ENCODE peak calls at places on chromosomes 6 and 20, in nine cellular contexts. One of them, this sample, is unnamed.

GRCh38 chr20:18657575-18657974 is 69.7 kb downstream of the DTD1 start:
- DNase-seq in stimulated activated CD4-positive, alpha-beta T cell treated with anti-CD3 and anti-CD28 coated beads, Interleukin-4, amount 100 ng/mL, for 48 hours: no peak
- DNase-seq in NCI-H1105 treated with DMSO at 0.1 percent for 48 hours: no peak
- DNase-seq in SW480: no peak
- DNase-seq in activated T-helper 2 cell treated with anti-CD3 and anti-CD28 coated beads, Interferon-gamma antibody, Interleukin-2, Interleukin-4, amounts not matched to agents 10 μg/mL and 5 μg/mL and 100 μg/mL, durations not matched to agents 14 hours and 24 hours and 36 hours: no peak
- DNase-seq in T-helper 2 cell: no peak
- DNase-seq in OCI-LY7: no peak
- DNase-seq in substantia nigra: no peak
- DNase-seq in GM23338: no peak
- DNase-seq in this sample: no peak

GRCh38 chr6:153328194-153328593 is 197.1 kb upstream of the RGS17 start:
- DNase-seq in OCI-LY7: no peak
- DNase-seq in SW480: no peak
- DNase-seq in activated T-helper 2 cell treated with anti-CD3 and anti-CD28 coated beads, Interferon-gamma antibody, Interleukin-2, Interleukin-4, amounts not matched to agents 10 μg/mL and 5 μg/mL and 100 μg/mL, durations not matched to agents 14 hours and 24 hours and 36 hours: no peak
- DNase-seq in substantia nigra: no peak
- DNase-seq in stimulated activated CD4-positive, alpha-beta T cell treated with anti-CD3 and anti-CD28 coated beads, Interleukin-4, amount 100 ng/mL, for 48 hours: no peak
- DNase-seq in T-helper 2 cell: no peak
- DNase-seq in GM23338: no peak
- DNase-seq in NCI-H1105 treated with DMSO at 0.1 percent for 48 hours: no peak
- DNase-seq in this sample: no peak

GRCh38 chr20:20894280-20894679 is 181.8 kb upstream of the RALGAPA2 start:
- DNase-seq in NCI-H1105 treated with DMSO at 0.1 percent for 48 hours: no peak
- DNase-seq in substantia nigra: no peak
- DNase-seq in T-helper 2 cell: no peak
- DNase-seq in OCI-LY7: no peak
- DNase-seq in stimulated activated CD4-positive, alpha-beta T cell treated with anti-CD3 and anti-CD28 coated beads, Interleukin-4, amount 100 ng/mL, for 48 hours: no peak
- DNase-seq in GM23338: no peak
- DNase-seq in activated T-helper 2 cell treated with anti-CD3 and anti-CD28 coated beads, Interferon-gamma antibody, Interleukin-2, Interleukin-4, amounts not matched to agents 10 μg/mL and 5 μg/mL and 100 μg/mL, durations not matched to agents 14 hours and 24 hours and 36 hours: no peak
- DNase-seq in SW480: no peak
- DNase-seq in this sample: no peak

GRCh38 chr6:154893927-154894326 is 101.2 kb upstream of the TIAM2 start:
- DNase-seq in OCI-LY7: no peak
- DNase-seq in activated T-helper 2 cell treated with anti-CD3 and anti-CD28 coated beads, Interferon-gamma antibody, Interleukin-2, Interleukin-4, amounts not matched to agents 10 μg/mL and 5 μg/mL and 100 μg/mL, durations not matched to agents 14 hours and 24 hours and 36 hours: no peak
- DNase-seq in NCI-H1105 treated with DMSO at 0.1 percent for 48 hours: no peak
- DNase-seq in T-helper 2 cell: no peak
- DNase-seq in SW480: no peak
- DNase-seq in GM23338: no peak
- DNase-seq in substantia nigra: no peak
- DNase-seq in stimulated activated CD4-positive, alpha-beta T cell treated with anti-CD3 and anti-CD28 coated beads, Interleukin-4, amount 100 ng/mL, for 48 hours: no peak
- DNase-seq in this sample: no peak

GRCh38 chr6:169999367-169999766 is 247.9 kb downstream of the ERMARD start:
- DNase-seq in stimulated activated CD4-positive, alpha-beta T cell treated with anti-CD3 and anti-CD28 coated beads, Interleukin-4, amount 100 ng/mL, for 48 hours: no peak
- DNase-seq in T-helper 2 cell: no peak
- DNase-seq in activated T-helper 2 cell treated with anti-CD3 and anti-CD28 coated beads, Interferon-gamma antibody, Interleukin-2, Interleukin-4, amounts not matched to agents 10 μg/mL and 5 μg/mL and 100 μg/mL, durations not matched to agents 14 hours and 24 hours and 36 hours: no peak
- DNase-seq in NCI-H1105 treated with DMSO at 0.1 percent for 48 hours: no peak
- DNase-seq in SW480: no peak
- DNase-seq in substantia nigra: no peak
- DNase-seq in OCI-LY7: no peak
- DNase-seq in GM23338: no peak
- DNase-seq in this sample: no peak

GRCh38 chr20:44908987-44909871 is 631 bp upstream of the PABPC1L start:
- DNase-seq in substantia nigra: no peak
- DNase-seq in SW480: no peak
- DNase-seq in T-helper 2 cell: no peak
- DNase-seq in NCI-H1105 treated with DMSO at 0.1 percent for 48 hours: no peak
- DNase-seq in GM23338: no peak
- DNase-seq in OCI-LY7: no peak
- DNase-seq in activated T-helper 2 cell treated with anti-CD3 and anti-CD28 coated beads, Interferon-gamma antibody, Interleukin-2, Interleukin-4, amounts not matched to agents 10 μg/mL and 5 μg/mL and 100 μg/mL, durations not matched to agents 14 hours and 24 hours and 36 hours: no peak
- DNase-seq in stimulated activated CD4-positive, alpha-beta T cell treated with anti-CD3 and anti-CD28 coated beads, Interleukin-4, amount 100 ng/mL, for 48 hours: no peak
- DNase-seq in this sample: no peak

GRCh38 chr20:42735539-42735938 is 454.2 kb downstream of the PTPRT start:
- DNase-seq in SW480: no peak
- DNase-seq in substantia nigra: no peak
- DNase-seq in GM23338: no peak
- DNase-seq in NCI-H1105 treated with DMSO at 0.1 percent for 48 hours: no peak
- DNase-seq in T-helper 2 cell: no peak
- DNase-seq in OCI-LY7: no peak
- DNase-seq in activated T-helper 2 cell treated with anti-CD3 and anti-CD28 coated beads, Interferon-gamma antibody, Interleukin-2, Interleukin-4, amounts not matched to agents 10 μg/mL and 5 μg/mL and 100 μg/mL, durations not matched to agents 14 hours and 24 hours and 36 hours: no peak
- DNase-seq in stimulated activated CD4-positive, alpha-beta T cell treated with anti-CD3 and anti-CD28 coated beads, Interleukin-4, amount 100 ng/mL, for 48 hours: no peak
- DNase-seq in this sample: no peak

GRCh38 chr20:62839261-62839660 is 22.4 kb downstream of the TCFL5 start:
- DNase-seq in OCI-LY7: no peak
- DNase-seq in T-helper 2 cell: no peak
- DNase-seq in SW480: no peak
- DNase-seq in substantia nigra: no peak
- DNase-seq in activated T-helper 2 cell treated with anti-CD3 and anti-CD28 coated beads, Interferon-gamma antibody, Interleukin-2, Interleukin-4, amounts not matched to agents 10 μg/mL and 5 μg/mL and 100 μg/mL, durations not matched to agents 14 hours and 24 hours and 36 hours: no peak
- DNase-seq in NCI-H1105 treated with DMSO at 0.1 percent for 48 hours: no peak
- DNase-seq in GM23338: no peak
- DNase-seq in stimulated activated CD4-positive, alpha-beta T cell treated with anti-CD3 and anti-CD28 coated beads, Interleukin-4, amount 100 ng/mL, for 48 hours: no peak
- DNase-seq in this sample: no peak

GRCh38 chr6:160831751-160832150 is 129.7 kb downstream of the PLG start:
- DNase-seq in substantia nigra: no peak
- DNase-seq in GM23338: peak
- DNase-seq in NCI-H1105 treated with DMSO at 0.1 percent for 48 hours: no peak
- DNase-seq in OCI-LY7: no peak
- DNase-seq in stimulated activated CD4-positive, alpha-beta T cell treated with anti-CD3 and anti-CD28 coated beads, Interleukin-4, amount 100 ng/mL, for 48 hours: no peak
- DNase-seq in activated T-helper 2 cell treated with anti-CD3 and anti-CD28 coated beads, Interferon-gamma antibody, Interleukin-2, Interleukin-4, amounts not matched to agents 10 μg/mL and 5 μg/mL and 100 μg/mL, durations not matched to agents 14 hours and 24 hours and 36 hours: no peak
- DNase-seq in T-helper 2 cell: no peak
- DNase-seq in SW480: peak
- DNase-seq in this sample: no peak

GRCh38 chr6:32936247-32937152 is 4.3 kb downstream of the HLA-DMB start:
- DNase-seq in GM23338: no peak
- DNase-seq in OCI-LY7: no peak
- DNase-seq in NCI-H1105 treated with DMSO at 0.1 percent for 48 hours: no peak
- DNase-seq in SW480: no peak
- DNase-seq in stimulated activated CD4-positive, alpha-beta T cell treated with anti-CD3 and anti-CD28 coated beads, Interleukin-4, amount 100 ng/mL, for 48 hours: no peak
- DNase-seq in activated T-helper 2 cell treated with anti-CD3 and anti-CD28 coated beads, Interferon-gamma antibody, Interleukin-2, Interleukin-4, amounts not matched to agents 10 μg/mL and 5 μg/mL and 100 μg/mL, durations not matched to agents 14 hours and 24 hours and 36 hours: no peak
- DNase-seq in substantia nigra: no peak
- DNase-seq in T-helper 2 cell: no peak
- DNase-seq in this sample: no peak

GRCh38 chr6:138847884-138848283 is 52.0 kb downstream of the ECT2L start:
- DNase-seq in T-helper 2 cell: no peak
- DNase-seq in NCI-H1105 treated with DMSO at 0.1 percent for 48 hours: no peak
- DNase-seq in GM23338: no peak
- DNase-seq in stimulated activated CD4-positive, alpha-beta T cell treated with anti-CD3 and anti-CD28 coated beads, Interleukin-4, amount 100 ng/mL, for 48 hours: no peak
- DNase-seq in SW480: no peak
- DNase-seq in substantia nigra: no peak
- DNase-seq in OCI-LY7: no peak
- DNase-seq in activated T-helper 2 cell treated with anti-CD3 and anti-CD28 coated beads, Interferon-gamma antibody, Interleukin-2, Interleukin-4, amounts not matched to agents 10 μg/mL and 5 μg/mL and 100 μg/mL, durations not matched to agents 14 hours and 24 hours and 36 hours: no peak
- DNase-seq in this sample: no peak

GRCh38 chr20:37325206-37325605 is 20.7 kb upstream of the SRC start:
- DNase-seq in GM23338: no peak
- DNase-seq in activated T-helper 2 cell treated with anti-CD3 and anti-CD28 coated beads, Interferon-gamma antibody, Interleukin-2, Interleukin-4, amounts not matched to agents 10 μg/mL and 5 μg/mL and 100 μg/mL, durations not matched to agents 14 hours and 24 hours and 36 hours: no peak
- DNase-seq in stimulated activated CD4-positive, alpha-beta T cell treated with anti-CD3 and anti-CD28 coated beads, Interleukin-4, amount 100 ng/mL, for 48 hours: no peak
- DNase-seq in NCI-H1105 treated with DMSO at 0.1 percent for 48 hours: no peak
- DNase-seq in T-helper 2 cell: no peak
- DNase-seq in SW480: no peak
- DNase-seq in substantia nigra: no peak
- DNase-seq in OCI-LY7: no peak
- DNase-seq in this sample: no peak

GRCh38 chr20:63574156-63574828 is at the start of gene HELZ2:
- DNase-seq in OCI-LY7: peak
- DNase-seq in substantia nigra: no peak
- DNase-seq in NCI-H1105 treated with DMSO at 0.1 percent for 48 hours: peak
- DNase-seq in activated T-helper 2 cell treated with anti-CD3 and anti-CD28 coated beads, Interferon-gamma antibody, Interleukin-2, Interleukin-4, amounts not matched to agents 10 μg/mL and 5 μg/mL and 100 μg/mL, durations not matched to agents 14 hours and 24 hours and 36 hours: peak
- DNase-seq in stimulated activated CD4-positive, alpha-beta T cell treated with anti-CD3 and anti-CD28 coated beads, Interleukin-4, amount 100 ng/mL, for 48 hours: peak
- DNase-seq in GM23338: peak
- DNase-seq in T-helper 2 cell: peak
- DNase-seq in SW480: peak
- DNase-seq in this sample: peak

GRCh38 chr6:127102299-127102698 is 16.2 kb upstream of the RSPO3 start:
- DNase-seq in OCI-LY7: no peak
- DNase-seq in stimulated activated CD4-positive, alpha-beta T cell treated with anti-CD3 and anti-CD28 coated beads, Interleukin-4, amount 100 ng/mL, for 48 hours: no peak
- DNase-seq in T-helper 2 cell: no peak
- DNase-seq in SW480: no peak
- DNase-seq in GM23338: no peak
- DNase-seq in substantia nigra: no peak
- DNase-seq in NCI-H1105 treated with DMSO at 0.1 percent for 48 hours: no peak
- DNase-seq in activated T-helper 2 cell treated with anti-CD3 and anti-CD28 coated beads, Interferon-gamma antibody, Interleukin-2, Interleukin-4, amounts not matched to agents 10 μg/mL and 5 μg/mL and 100 μg/mL, durations not matched to agents 14 hours and 24 hours and 36 hours: no peak
- DNase-seq in this sample: no peak

GRCh38 chr6:21067521-21067920 is 526.0 kb upstream of the SOX4 start:
- DNase-seq in activated T-helper 2 cell treated with anti-CD3 and anti-CD28 coated beads, Interferon-gamma antibody, Interleukin-2, Interleukin-4, amounts not matched to agents 10 μg/mL and 5 μg/mL and 100 μg/mL, durations not matched to agents 14 hours and 24 hours and 36 hours: no peak
- DNase-seq in GM23338: no peak
- DNase-seq in stimulated activated CD4-positive, alpha-beta T cell treated with anti-CD3 and anti-CD28 coated beads, Interleukin-4, amount 100 ng/mL, for 48 hours: no peak
- DNase-seq in T-helper 2 cell: no peak
- DNase-seq in NCI-H1105 treated with DMSO at 0.1 percent for 48 hours: no peak
- DNase-seq in substantia nigra: no peak
- DNase-seq in SW480: no peak
- DNase-seq in OCI-LY7: no peak
- DNase-seq in this sample: no peak

GRCh38 chr6:125753218-125753936 is 3.9 kb downstream of the HEY2 start:
- DNase-seq in GM23338: peak
- DNase-seq in stimulated activated CD4-positive, alpha-beta T cell treated with anti-CD3 and anti-CD28 coated beads, Interleukin-4, amount 100 ng/mL, for 48 hours: no peak
- DNase-seq in OCI-LY7: peak
- DNase-seq in SW480: no peak
- DNase-seq in substantia nigra: no peak
- DNase-seq in NCI-H1105 treated with DMSO at 0.1 percent for 48 hours: peak
- DNase-seq in activated T-helper 2 cell treated with anti-CD3 and anti-CD28 coated beads, Interferon-gamma antibody, Interleukin-2, Interleukin-4, amounts not matched to agents 10 μg/mL and 5 μg/mL and 100 μg/mL, durations not matched to agents 14 hours and 24 hours and 36 hours: no peak
- DNase-seq in T-helper 2 cell: no peak
- DNase-seq in this sample: no peak

GRCh38 chr20:49029203-49029602 is 16.9 kb upstream of the CSE1L start:
- DNase-seq in substantia nigra: no peak
- DNase-seq in OCI-LY7: no peak
- DNase-seq in GM23338: no peak
- DNase-seq in T-helper 2 cell: no peak
- DNase-seq in SW480: no peak
- DNase-seq in activated T-helper 2 cell treated with anti-CD3 and anti-CD28 coated beads, Interferon-gamma antibody, Interleukin-2, Interleukin-4, amounts not matched to agents 10 μg/mL and 5 μg/mL and 100 μg/mL, durations not matched to agents 14 hours and 24 hours and 36 hours: no peak
- DNase-seq in NCI-H1105 treated with DMSO at 0.1 percent for 48 hours: no peak
- DNase-seq in stimulated activated CD4-positive, alpha-beta T cell treated with anti-CD3 and anti-CD28 coated beads, Interleukin-4, amount 100 ng/mL, for 48 hours: no peak
- DNase-seq in this sample: no peak

GRCh38 chr6:71745525-71745924 is 140.8 kb upstream of the RIMS1 start:
- DNase-seq in activated T-helper 2 cell treated with anti-CD3 and anti-CD28 coated beads, Interferon-gamma antibody, Interleukin-2, Interleukin-4, amounts not matched to agents 10 μg/mL and 5 μg/mL and 100 μg/mL, durations not matched to agents 14 hours and 24 hours and 36 hours: no peak
- DNase-seq in OCI-LY7: no peak
- DNase-seq in GM23338: peak
- DNase-seq in SW480: no peak
- DNase-seq in substantia nigra: no peak
- DNase-seq in NCI-H1105 treated with DMSO at 0.1 percent for 48 hours: no peak
- DNase-seq in stimulated activated CD4-positive, alpha-beta T cell treated with anti-CD3 and anti-CD28 coated beads, Interleukin-4, amount 100 ng/mL, for 48 hours: no peak
- DNase-seq in T-helper 2 cell: no peak
- DNase-seq in this sample: no peak

GRCh38 chr6:154435400-154435945 is 75.0 kb downstream of the CNKSR3 start:
- DNase-seq in NCI-H1105 treated with DMSO at 0.1 percent for 48 hours: no peak
- DNase-seq in stimulated activated CD4-positive, alpha-beta T cell treated with anti-CD3 and anti-CD28 coated beads, Interleukin-4, amount 100 ng/mL, for 48 hours: no peak
- DNase-seq in substantia nigra: no peak
- DNase-seq in GM23338: no peak
- DNase-seq in OCI-LY7: no peak
- DNase-seq in SW480: no peak
- DNase-seq in activated T-helper 2 cell treated with anti-CD3 and anti-CD28 coated beads, Interferon-gamma antibody, Interleukin-2, Interleukin-4, amounts not matched to agents 10 μg/mL and 5 μg/mL and 100 μg/mL, durations not matched to agents 14 hours and 24 hours and 36 hours: no peak
- DNase-seq in T-helper 2 cell: no peak
- DNase-seq in this sample: no peak

GRCh38 chr20:478949-479429 is 16.7 kb upstream of the TBC1D20 start:
- DNase-seq in activated T-helper 2 cell treated with anti-CD3 and anti-CD28 coated beads, Interferon-gamma antibody, Interleukin-2, Interleukin-4, amounts not matched to agents 10 μg/mL and 5 μg/mL and 100 μg/mL, durations not matched to agents 14 hours and 24 hours and 36 hours: no peak
- DNase-seq in OCI-LY7: peak
- DNase-seq in stimulated activated CD4-positive, alpha-beta T cell treated with anti-CD3 and anti-CD28 coated beads, Interleukin-4, amount 100 ng/mL, for 48 hours: no peak
- DNase-seq in GM23338: peak
- DNase-seq in SW480: peak
- DNase-seq in substantia nigra: no peak
- DNase-seq in NCI-H1105 treated with DMSO at 0.1 percent for 48 hours: peak
- DNase-seq in T-helper 2 cell: no peak
- DNase-seq in this sample: no peak

GRCh38 chr6:43676962-43677606 is 10.5 kb downstream of the MRPS18A start:
- DNase-seq in SW480: no peak
- DNase-seq in substantia nigra: no peak
- DNase-seq in T-helper 2 cell: no peak
- DNase-seq in GM23338: no peak
- DNase-seq in activated T-helper 2 cell treated with anti-CD3 and anti-CD28 coated beads, Interferon-gamma antibody, Interleukin-2, Interleukin-4, amounts not matched to agents 10 μg/mL and 5 μg/mL and 100 μg/mL, durations not matched to agents 14 hours and 24 hours and 36 hours: no peak
- DNase-seq in stimulated activated CD4-positive, alpha-beta T cell treated with anti-CD3 and anti-CD28 coated beads, Interleukin-4, amount 100 ng/mL, for 48 hours: no peak
- DNase-seq in NCI-H1105 treated with DMSO at 0.1 percent for 48 hours: no peak
- DNase-seq in OCI-LY7: no peak
- DNase-seq in this sample: no peak

GRCh38 chr20:23031346-23031745 is 3.8 kb upstream of the SSTR4 start:
- DNase-seq in activated T-helper 2 cell treated with anti-CD3 and anti-CD28 coated beads, Interferon-gamma antibody, Interleukin-2, Interleukin-4, amounts not matched to agents 10 μg/mL and 5 μg/mL and 100 μg/mL, durations not matched to agents 14 hours and 24 hours and 36 hours: no peak
- DNase-seq in stimulated activated CD4-positive, alpha-beta T cell treated with anti-CD3 and anti-CD28 coated beads, Interleukin-4, amount 100 ng/mL, for 48 hours: no peak
- DNase-seq in T-helper 2 cell: no peak
- DNase-seq in OCI-LY7: no peak
- DNase-seq in substantia nigra: no peak
- DNase-seq in SW480: no peak
- DNase-seq in GM23338: no peak
- DNase-seq in NCI-H1105 treated with DMSO at 0.1 percent for 48 hours: no peak
- DNase-seq in this sample: no peak

GRCh38 chr6:41167173-41167963 is 4.5 kb upstream of the TREM2 start:
- DNase-seq in activated T-helper 2 cell treated with anti-CD3 and anti-CD28 coated beads, Interferon-gamma antibody, Interleukin-2, Interleukin-4, amounts not matched to agents 10 μg/mL and 5 μg/mL and 100 μg/mL, durations not matched to agents 14 hours and 24 hours and 36 hours: no peak
- DNase-seq in OCI-LY7: no peak
- DNase-seq in T-helper 2 cell: no peak
- DNase-seq in stimulated activated CD4-positive, alpha-beta T cell treated with anti-CD3 and anti-CD28 coated beads, Interleukin-4, amount 100 ng/mL, for 48 hours: no peak
- DNase-seq in NCI-H1105 treated with DMSO at 0.1 percent for 48 hours: no peak
- DNase-seq in GM23338: peak
- DNase-seq in SW480: no peak
- DNase-seq in substantia nigra: no peak
- DNase-seq in this sample: no peak

GRCh38 chr20:4971064-4971463 is 30.2 kb downstream of the SLC23A2 start:
- DNase-seq in GM23338: no peak
- DNase-seq in stimulated activated CD4-positive, alpha-beta T cell treated with anti-CD3 and anti-CD28 coated beads, Interleukin-4, amount 100 ng/mL, for 48 hours: no peak
- DNase-seq in SW480: no peak
- DNase-seq in substantia nigra: no peak
- DNase-seq in NCI-H1105 treated with DMSO at 0.1 percent for 48 hours: no peak
- DNase-seq in OCI-LY7: no peak
- DNase-seq in T-helper 2 cell: no peak
- DNase-seq in activated T-helper 2 cell treated with anti-CD3 and anti-CD28 coated beads, Interferon-gamma antibody, Interleukin-2, Interleukin-4, amounts not matched to agents 10 μg/mL and 5 μg/mL and 100 μg/mL, durations not matched to agents 14 hours and 24 hours and 36 hours: no peak
- DNase-seq in this sample: no peak

GRCh38 chr20:237918-238317 is 10.9 kb downstream of the DEFB129 start:
- DNase-seq in GM23338: no peak
- DNase-seq in activated T-helper 2 cell treated with anti-CD3 and anti-CD28 coated beads, Interferon-gamma antibody, Interleukin-2, Interleukin-4, amounts not matched to agents 10 μg/mL and 5 μg/mL and 100 μg/mL, durations not matched to agents 14 hours and 24 hours and 36 hours: no peak
- DNase-seq in OCI-LY7: no peak
- DNase-seq in substantia nigra: no peak
- DNase-seq in T-helper 2 cell: no peak
- DNase-seq in SW480: no peak
- DNase-seq in NCI-H1105 treated with DMSO at 0.1 percent for 48 hours: no peak
- DNase-seq in stimulated activated CD4-positive, alpha-beta T cell treated with anti-CD3 and anti-CD28 coated beads, Interleukin-4, amount 100 ng/mL, for 48 hours: no peak
- DNase-seq in this sample: no peak

GRCh38 chr6:161889324-161889723 is 615.5 kb upstream of the AGPAT4 start:
- DNase-seq in substantia nigra: no peak
- DNase-seq in stimulated activated CD4-positive, alpha-beta T cell treated with anti-CD3 and anti-CD28 coated beads, Interleukin-4, amount 100 ng/mL, for 48 hours: no peak
- DNase-seq in T-helper 2 cell: no peak
- DNase-seq in GM23338: no peak
- DNase-seq in OCI-LY7: no peak
- DNase-seq in NCI-H1105 treated with DMSO at 0.1 percent for 48 hours: no peak
- DNase-seq in SW480: no peak
- DNase-seq in activated T-helper 2 cell treated with anti-CD3 and anti-CD28 coated beads, Interferon-gamma antibody, Interleukin-2, Interleukin-4, amounts not matched to agents 10 μg/mL and 5 μg/mL and 100 μg/mL, durations not matched to agents 14 hours and 24 hours and 36 hours: no peak
- DNase-seq in this sample: no peak